ENCODE peak calls at places on chromosomes 1 and 21, in five cellular contexts. One of them, this sample, is unnamed.
A peak's percentile ranks its signal among the peaks of the same experiment; 100 is the strongest.

GRCh38 chr1:167808104-167808503 is 86.3 kb downstream of the MPZL1 start:
- DNase-seq in stomach: no peak
- DNase-seq in IMR-90: peak; percentile 92
- DNase-seq in tibial artery: no peak
- DNase-seq in neural progenitor cell: no peak
- DNase-seq in this sample: no peak

GRCh38 chr1:39205102-39205780 is 746 bp downstream of the MACF1 start:
- DNase-seq in neural progenitor cell: no peak
- DNase-seq in stomach: peak; percentile 34
- DNase-seq in tibial artery: peak; percentile 67
- DNase-seq in IMR-90: peak; percentile 76
- DNase-seq in this sample: no peak

GRCh38 chr1:111958075-111958474 is 31.4 kb downstream of the KCND3 start:
- DNase-seq in tibial artery: no peak
- DNase-seq in neural progenitor cell: no peak
- DNase-seq in stomach: no peak
- DNase-seq in IMR-90: no peak
- DNase-seq in this sample: no peak

GRCh38 chr1:116150368-116150767 is 39.2 kb downstream of the MAB21L3 start:
- DNase-seq in neural progenitor cell: no peak
- DNase-seq in stomach: no peak
- DNase-seq in tibial artery: no peak
- DNase-seq in IMR-90: no peak
- DNase-seq in this sample: no peak

GRCh38 chr21:43703068-43703880 is 15.7 kb upstream of the PDXK start:
- DNase-seq in stomach: peak; percentile 80
- DNase-seq in tibial artery: no peak
- DNase-seq in IMR-90: peak; percentile 68
- DNase-seq in neural progenitor cell: peak; percentile 59
- DNase-seq in this sample: no peak

GRCh38 chr1:35476099-35476674 is 81.0 kb downstream of the KIAA0319L start:
- DNase-seq in neural progenitor cell: no peak
- DNase-seq in IMR-90: peak; percentile 6
- DNase-seq in stomach: no peak
- DNase-seq in tibial artery: no peak
- DNase-seq in this sample: no peak

GRCh38 chr1:69121708-69122107 is 446.0 kb upstream of the LRRC7 start:
- DNase-seq in stomach: no peak
- DNase-seq in tibial artery: no peak
- DNase-seq in neural progenitor cell: no peak
- DNase-seq in IMR-90: no peak
- DNase-seq in this sample: no peak

GRCh38 chr1:150441121-150441520 is 46.1 kb upstream of the TARS2 start:
- DNase-seq in stomach: no peak
- DNase-seq in tibial artery: no peak
- DNase-seq in IMR-90: no peak
- DNase-seq in neural progenitor cell: no peak
- DNase-seq in this sample: no peak

GRCh38 chr1:228236744-228237143 is 28.9 kb downstream of the OBSCN start:
- DNase-seq in tibial artery: no peak
- DNase-seq in stomach: peak; percentile 49
- DNase-seq in neural progenitor cell: peak; percentile 84
- DNase-seq in IMR-90: peak; percentile 29
- DNase-seq in this sample: no peak

GRCh38 chr1:40782371-40782956 is 1.1 kb upstream of the KCNQ4 start:
- DNase-seq in tibial artery: no peak
- DNase-seq in IMR-90: no peak
- DNase-seq in neural progenitor cell: peak; percentile 73
- DNase-seq in stomach: peak; percentile 28
- DNase-seq in this sample: no peak

GRCh38 chr1:1215881-1216605 is 2.1 kb upstream of the TNFRSF4 start:
- DNase-seq in stomach: no peak
- DNase-seq in neural progenitor cell: no peak
- DNase-seq in tibial artery: no peak
- DNase-seq in IMR-90: no peak
- DNase-seq in this sample: no peak

GRCh38 chr1:1213153-1213918 is 617 bp downstream of the TNFRSF4 start:
- DNase-seq in neural progenitor cell: no peak
- DNase-seq in IMR-90: no peak
- DNase-seq in stomach: peak; percentile 61
- DNase-seq in tibial artery: no peak
- DNase-seq in this sample: no peak

GRCh38 chr1:1212780-1213152 is 1.2 kb downstream of the TNFRSF4 start:
- DNase-seq in tibial artery: no peak
- DNase-seq in stomach: peak; percentile 53
- DNase-seq in IMR-90: peak; percentile 11
- DNase-seq in neural progenitor cell: no peak
- DNase-seq in this sample: no peak

GRCh38 chr1:1215266-1215676 is 1.3 kb upstream of the TNFRSF4 start:
- DNase-seq in stomach: no peak
- DNase-seq in IMR-90: peak; percentile 18
- DNase-seq in neural progenitor cell: no peak
- DNase-seq in tibial artery: no peak
- DNase-seq in this sample: no peak

DNA sequence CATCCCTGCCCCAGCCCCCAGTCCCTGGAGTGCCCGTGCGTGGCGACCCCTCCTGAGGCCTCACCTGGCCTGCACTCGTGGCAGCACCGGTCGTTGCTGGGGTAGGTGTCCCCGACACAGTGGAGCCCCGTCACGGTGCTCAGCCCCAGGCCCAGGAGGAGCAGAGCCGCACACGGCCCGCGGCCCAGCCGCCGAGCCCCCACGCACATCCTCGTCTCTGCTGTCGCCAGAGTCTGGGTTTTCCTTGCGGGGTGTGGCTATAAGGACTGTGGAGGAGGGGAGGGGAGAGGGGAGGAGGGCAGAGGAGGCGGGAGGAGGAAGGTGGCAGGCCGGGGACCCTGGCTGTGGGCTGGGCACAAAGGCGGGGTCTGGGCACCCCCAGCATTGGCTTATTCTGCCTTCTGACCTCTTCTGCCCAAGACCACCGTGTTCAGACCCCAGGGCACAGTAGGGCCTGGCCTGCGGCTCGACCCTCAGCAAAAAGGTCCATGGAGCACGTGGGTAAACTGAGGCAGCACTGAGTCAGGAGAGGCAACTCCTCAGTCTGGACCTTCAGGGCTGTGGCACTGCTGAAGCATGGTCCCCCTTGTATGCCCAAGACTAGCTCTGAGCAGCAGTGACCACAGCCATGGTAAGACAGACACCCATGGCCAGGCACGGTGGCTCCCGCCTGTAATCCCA is at the start of gene TNFRSF4:
- DNase-seq in tibial artery: no peak
- DNase-seq in neural progenitor cell: no peak
- DNase-seq in IMR-90: no peak
- DNase-seq in stomach: no peak
- DNase-seq in this sample: no peak
- H3K4me3 ChIP-seq in tibial artery: no peak within 1 kb of the TSS
- H3K4me3 ChIP-seq in neural progenitor cell: no peak within 1 kb of the TSS
- H3K4me3 ChIP-seq in IMR-90: no peak within 1 kb of the TSS
- H3K4me3 ChIP-seq in stomach: peak within 1 kb of the TSS; percentile 18
- H3K4me3 ChIP-seq in this sample: peak within 1 kb of the TSS; percentile 50

GRCh38 chr1:43382027-43382771 is 7.4 kb downstream of the MED8 start:
- DNase-seq in IMR-90: no peak
- DNase-seq in tibial artery: no peak
- DNase-seq in neural progenitor cell: peak; percentile 62
- DNase-seq in stomach: no peak
- DNase-seq in this sample: no peak

GRCh38 chr1:43376723-43377235 is 9.0 kb upstream of the ELOVL1 start:
- DNase-seq in stomach: no peak
- DNase-seq in neural progenitor cell: no peak
- DNase-seq in tibial artery: no peak
- DNase-seq in IMR-90: no peak
- DNase-seq in this sample: no peak

GRCh38 chr1:43379476-43379875 is 10.1 kb downstream of the MED8 start:
- DNase-seq in IMR-90: no peak
- DNase-seq in tibial artery: no peak
- DNase-seq in stomach: no peak
- DNase-seq in neural progenitor cell: no peak
- DNase-seq in this sample: no peak

GRCh38 chr1:43381609-43382008 is 8.0 kb downstream of the MED8 start:
- DNase-seq in stomach: no peak
- DNase-seq in IMR-90: no peak
- DNase-seq in neural progenitor cell: no peak
- DNase-seq in tibial artery: peak; percentile 36
- DNase-seq in this sample: no peak

DNA sequence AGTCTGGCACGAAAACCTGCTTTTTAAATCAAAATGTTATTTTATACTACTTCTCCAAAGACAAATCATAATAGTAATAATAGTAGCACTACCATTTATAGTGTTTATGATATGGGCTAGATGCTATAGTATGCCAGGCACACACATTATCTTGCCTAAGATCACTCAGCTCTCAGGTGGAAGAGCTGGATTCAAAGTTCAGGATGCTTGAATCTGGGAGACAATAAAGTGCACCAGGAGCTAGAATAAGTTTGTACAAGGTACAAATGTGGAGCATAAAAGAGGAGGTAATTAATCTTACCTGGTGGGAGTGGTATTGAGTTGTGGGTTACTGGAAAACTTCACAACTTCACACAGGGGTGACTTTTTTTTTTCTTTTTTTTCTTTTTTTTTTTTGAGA is 10.0 kb upstream of the ELOVL1 start:
- DNase-seq in tibial artery: no peak
- DNase-seq in neural progenitor cell: no peak
- DNase-seq in IMR-90: no peak
- DNase-seq in stomach: no peak
- DNase-seq in this sample: no peak
- H3K27ac ChIP-seq in tibial artery: no peak overlapping the region
- H3K27ac ChIP-seq in neural progenitor cell: no peak overlapping the region
- H3K27ac ChIP-seq in IMR-90: no peak overlapping the region
- H3K27ac ChIP-seq in stomach: no peak overlapping the region
- H3K27ac ChIP-seq in this sample: no peak overlapping the region

GRCh38 chr1:58158465-58159423 is 387.8 kb downstream of the OMA1 start:
- DNase-seq in tibial artery: no peak
- DNase-seq in neural progenitor cell: peak; percentile 61
- DNase-seq in stomach: no peak
- DNase-seq in IMR-90: no peak
- DNase-seq in this sample: no peak

GRCh38 chr1:58156801-58157200 is 389.7 kb downstream of the OMA1 start:
- DNase-seq in IMR-90: no peak
- DNase-seq in neural progenitor cell: no peak
- DNase-seq in tibial artery: no peak
- DNase-seq in stomach: no peak
- DNase-seq in this sample: no peak

GRCh38 chr1:58156124-58156468 is 390.4 kb downstream of the OMA1 start:
- DNase-seq in tibial artery: no peak
- DNase-seq in IMR-90: no peak
- DNase-seq in stomach: no peak
- DNase-seq in neural progenitor cell: no peak
- DNase-seq in this sample: no peak

GRCh38 chr1:58158006-58158405 is 388.5 kb downstream of the OMA1 start:
- DNase-seq in tibial artery: no peak
- DNase-seq in neural progenitor cell: peak; percentile 80
- DNase-seq in stomach: no peak
- DNase-seq in IMR-90: no peak
- DNase-seq in this sample: no peak

GRCh38 chr1:58157281-58157680 is 389.2 kb downstream of the OMA1 start:
- DNase-seq in tibial artery: no peak
- DNase-seq in stomach: no peak
- DNase-seq in neural progenitor cell: peak; percentile 28
- DNase-seq in IMR-90: no peak
- DNase-seq in this sample: no peak
- TF ChIP-seq CTCF in tibial artery: no peak
- TF ChIP-seq CTCF in stomach: no peak
- TF ChIP-seq CTCF in neural progenitor cell: no peak
- TF ChIP-seq CTCF in IMR-90: no peak
- TF ChIP-seq CTCF in this sample: no peak

DNA sequence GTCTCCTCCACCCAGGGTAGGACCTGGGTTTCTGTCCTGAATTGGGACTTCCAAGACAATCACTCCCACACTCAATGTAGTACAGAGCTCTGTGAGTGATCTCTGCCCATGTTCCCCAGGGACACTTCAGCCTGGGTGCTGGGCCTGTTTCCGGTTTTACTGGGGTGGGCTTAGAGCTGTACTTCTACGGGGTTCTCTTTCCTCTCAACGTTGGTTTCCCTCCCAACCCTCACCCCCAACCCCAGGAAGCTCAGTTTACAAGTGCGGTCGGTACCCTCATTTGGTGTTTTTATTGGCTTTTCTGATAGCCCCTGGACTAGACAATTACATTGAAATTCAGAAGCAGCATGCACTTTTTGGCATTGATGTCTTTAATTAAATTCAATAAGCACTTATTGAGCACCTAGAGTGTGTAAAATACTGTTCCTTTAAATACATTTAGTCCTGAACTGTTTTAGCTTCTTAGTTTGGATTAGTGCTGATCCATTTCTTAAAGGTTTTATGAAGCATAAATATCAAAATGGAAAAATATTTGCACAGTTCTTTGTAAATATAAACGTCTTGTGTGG is 541 bp upstream of the XPR1 start:
- DNase-seq in tibial artery: no peak
- DNase-seq in IMR-90: no peak
- DNase-seq in stomach: no peak
- DNase-seq in neural progenitor cell: no peak
- DNase-seq in this sample: no peak
- H3K4me3 ChIP-seq in tibial artery: peak overlapping the region; percentile 74
- H3K4me3 ChIP-seq in IMR-90: no peak overlapping the region
- H3K4me3 ChIP-seq in stomach: peak overlapping the region; percentile 93
- H3K4me3 ChIP-seq in neural progenitor cell: no peak overlapping the region
- H3K4me3 ChIP-seq in this sample: peak overlapping the region; percentile 97

GRCh38 chr1:51636765-51637522 is 20.1 kb downstream of the OSBPL9 start:
- DNase-seq in stomach: no peak
- DNase-seq in IMR-90: peak; percentile 91
- DNase-seq in tibial artery: peak; percentile 86
- DNase-seq in neural progenitor cell: no peak
- DNase-seq in this sample: peak; percentile 86
- H3K27ac ChIP-seq in stomach: peak overlapping the region; percentile 24
- H3K27ac ChIP-seq in IMR-90: no peak overlapping the region
- H3K27ac ChIP-seq in tibial artery: peak overlapping the region; percentile 85
- H3K27ac ChIP-seq in neural progenitor cell: no peak overlapping the region
- H3K27ac ChIP-seq in this sample: peak overlapping the region; percentile 83